ENCODE peak calls at places on chromosomes 3 and 15, in four cellular contexts. L is IMR-90; O is activated CD8-positive, alpha-beta memory T cell treated with anti-CD3 and anti-CD28 coated beads, Interleukin-2, amount 10 ng/mL, durations not matched to agents 7 days and 5 days; V is stimulated activated effector memory CD8-positive, alpha-beta T cell treated with anti-CD3 and anti-CD28 coated beads, Interleukin-12 subunit alpha, Interleukin-12 subunit beta, amount 100 ng/mL, for 72 hours. B is an unnamed sample.

GRCh38 chr3:185335799-185336198 is 27.1 kb upstream of the MAP3K13 start:
- ATAC-seq in L (peak), O (no peak), V (peak), B (peak)

GRCh38 chr3:24340161-24340560 is 154.5 kb downstream of the THRB start:
- ATAC-seq in L (no peak), O (no peak), V (no peak), B (no peak)

GRCh38 chr3:25775936-25776335 is 7.3 kb downstream of the NGLY1 start:
- ATAC-seq in L (no peak), O (no peak), V (peak), B (peak)

GRCh38 chr3:141255864-141256263 is 24.2 kb downstream of the PXYLP1 start:
- ATAC-seq in L (peak), O (peak), V (peak), B (peak)

GRCh38 chr3:170947018-170947769 is 38.8 kb upstream of the EIF5A2 start:
- ATAC-seq in L (no peak), O (no peak), V (no peak), B (no peak)

GRCh38 chr3:160577551-160578195 is 12.3 kb upstream of the KPNA4 start:
- ATAC-seq in L (peak), O (no peak), V (no peak), B (no peak)

GRCh38 chr3:52520141-52520667 is 13.5 kb downstream of the NT5DC2 start:
- ATAC-seq in L (no peak), O (no peak), V (no peak), B (no peak)

GRCh38 chr3:31858439-31858838 is 122.6 kb downstream of the OSBPL10 start:
- ATAC-seq in L (no peak), O (no peak), V (peak), B (no peak)

GRCh38 chr15:78696436-78696835 is 55.4 kb upstream of the CHRNB4 start:
- ATAC-seq in L (no peak), O (no peak), V (no peak), B (no peak)

GRCh38 chr3:43142472-43142871 is 36.6 kb upstream of the POMGNT2 start:
- ATAC-seq in L (no peak), O (no peak), V (no peak), B (no peak)

GRCh38 chr15:71116366-71116765 is 1.1 kb downstream of the THSD4 start:
- ATAC-seq in L (no peak), O (no peak), V (no peak), B (no peak)

GRCh38 chr3:40800343-40800742 is 275.6 kb downstream of the ZNF621 start:
- ATAC-seq in L (no peak), O (no peak), V (no peak), B (no peak)

GRCh38 chr15:101064795-101065569 is 145.8 kb downstream of the LRRK1 start:
- ATAC-seq in L (no peak), O (no peak), V (no peak), B (no peak)

GRCh38 chr15:94198633-94199032 is 32.7 kb upstream of the MCTP2 start:
- ATAC-seq in L (no peak), O (no peak), V (peak), B (no peak)

GRCh38 chr3:124582621-124583437 is 147.4 kb upstream of the UMPS start:
- ATAC-seq in L (no peak), O (no peak), V (no peak), B (no peak)

GRCh38 chr3:61537366-61537765 is 24.0 kb upstream of the PTPRG start:
- ATAC-seq in L (peak), O (no peak), V (no peak), B (no peak)

GRCh38 chr15:62672268-62672667 is 370.3 kb upstream of the TPM1 start:
- ATAC-seq in L (no peak), O (no peak), V (no peak), B (no peak)

GRCh38 chr3:52237659-52238172 is 1.2 kb downstream of the TWF2 start:
- ATAC-seq in L (peak), O (no peak), V (no peak), B (no peak)

GRCh38 chr3:47134311-47134710 is 29.6 kb downstream of the SETD2 start:
- ATAC-seq in L (no peak), O (no peak), V (no peak), B (no peak)

GRCh38 chr15:78130466-78131294 is 565 bp downstream of the CIB2 start:
- ATAC-seq in L (peak), O (no peak), V (peak), B (peak)

GRCh38 chr15:28989239-28989830 is 103.6 kb downstream of the APBA2 start:
- ATAC-seq in L (no peak), O (no peak), V (peak), B (no peak)

GRCh38 chr3:193754719-193755118 is 161.7 kb downstream of the OPA1 start:
- ATAC-seq in L (no peak), O (no peak), V (no peak), B (no peak)

GRCh38 chr15:24761704-24762302 is 86.2 kb downstream of the NPAP1 start:
- ATAC-seq in L (peak), O (no peak), V (no peak), B (no peak)

GRCh38 chr3:154040283-154040682 is 80.9 kb upstream of the ARHGEF26 start:
- ATAC-seq in L (peak), O (no peak), V (no peak), B (no peak)

GRCh38 chr3:148219995-148220394 is 477.7 kb upstream of the AGTR1 start:
- ATAC-seq in L (no peak), O (no peak), V (no peak), B (no peak)

GRCh38 chr15:92925409-92925808 is 25.3 kb downstream of the CHD2 start:
- ATAC-seq in L (no peak), O (no peak), V (no peak), B (no peak)

GRCh38 chr3:9951598-9951961 is 628 bp downstream of the PRRT3 start:
- ATAC-seq in L (no peak), O (peak), V (peak), B (peak)

B was measured in activated T-helper 17 cell treated with anti-CD3 and anti-CD28 coated beads, Interleukin-2, amount 50 U/mL, for 72 hours.